ENCODE peak calls at places on chromosomes 12 and 14, in four cellular contexts. J, Z, X and D are unnamed samples.
A peak's percentile ranks its signal among the peaks of the same experiment; 100 is the strongest.

GRCh38 chr12:44159870-44160269 is 324.0 kb downstream of the TMEM117 start:
- DNase-seq in J (no peak), Z (no peak), X (no peak), D (no peak)

GRCh38 chr12:214005-214736 is at the start of gene SLC6A12:
- DNase-seq in J (no peak), Z (no peak), X (no peak), D (no peak)

GRCh38 chr14:29558516-29558915 is 369.1 kb downstream of the PRKD1 start:
- DNase-seq in J (peak; percentile 80), Z (no peak), X (no peak), D (no peak)

GRCh38 chr14:53237488-53237887 is 84.4 kb upstream of the DDHD1 start:
- DNase-seq in J (no peak), Z (no peak), X (no peak), D (no peak)

GRCh38 chr12:108686753-108687152 is 44.6 kb downstream of the CORO1C start:
- DNase-seq in J (no peak), Z (no peak), X (no peak), D (no peak)

GRCh38 chr12:57607958-57608663 is 3.1 kb upstream of the ARHGEF25 start:
- DNase-seq in J (no peak), Z (no peak), X (no peak), D (no peak)

GRCh38 chr14:100573009-100573756 is 14.0 kb downstream of the BEGAIN start:
- DNase-seq in J (no peak), Z (no peak), X (no peak), D (no peak)

GRCh38 chr12:124302241-124302806 is 7.4 kb downstream of the RFLNA start:
- DNase-seq in J (no peak), Z (no peak), X (no peak), D (no peak)

GRCh38 chr12:7269273-7269672 is 34.6 kb upstream of the ACSM4 start:
- DNase-seq in J (peak; percentile 1), Z (no peak), X (no peak), D (no peak)

GRCh38 chr14:45664668-45665356 is 411.8 kb upstream of the MIS18BP1 start:
- DNase-seq in J (no peak), Z (no peak), X (no peak), D (no peak)

GRCh38 chr14:54877015-54877702 is 25.5 kb downstream of the GCH1 start:
- DNase-seq in J (peak; percentile 10), Z (no peak), X (no peak), D (no peak)

GRCh38 chr12:53737951-53738833 is 10.9 kb upstream of the CALCOCO1 start:
- DNase-seq in J (no peak), Z (no peak), X (peak; percentile 35), D (no peak)

GRCh38 chr14:95055318-95055717 is 102.0 kb downstream of the DICER1 start:
- DNase-seq in J (no peak), Z (no peak), X (no peak), D (no peak)

GRCh38 chr12:6338955-6339761 is 2.7 kb downstream of the TNFRSF1A start:
- DNase-seq in J (no peak), Z (no peak), X (no peak), D (no peak)

GRCh38 chr14:103296007-103296406 is 38.0 kb upstream of the EIF5 start:
- DNase-seq in J (peak; percentile 75), Z (no peak), X (no peak), D (no peak)

GRCh38 chr14:67987596-67987995 is 168.0 kb downstream of the RAD51B start:
- DNase-seq in J (peak; percentile 95), Z (peak; percentile 6), X (no peak), D (no peak)

GRCh38 chr14:50038398-50039119 is 77.8 kb downstream of the VCPKMT start:
- DNase-seq in J (peak; percentile 98), Z (peak; percentile 66), X (no peak), D (no peak)

GRCh38 chr12:49626169-49626835 is 2.9 kb downstream of the PRPF40B start:
- DNase-seq in J (peak; percentile 54), Z (no peak), X (no peak), D (no peak)

GRCh38 chr14:38887696-38888095 is 215.3 kb downstream of the SEC23A start:
- DNase-seq in J (no peak), Z (no peak), X (no peak), D (no peak)

GRCh38 chr14:48584031-48584430 is 908.6 kb upstream of the MDGA2 start:
- DNase-seq in J (peak; percentile 88), Z (no peak), X (no peak), D (no peak)

GRCh38 chr12:120713861-120714482 is 3.7 kb downstream of the UNC119B start:
- DNase-seq in J (peak; percentile 82), Z (peak; percentile 89), X (peak; percentile 72), D (peak; percentile 35)

GRCh38 chr12:92786045-92786444 is 83.3 kb downstream of the PLEKHG7 start:
- DNase-seq in J (peak; percentile 67), Z (no peak), X (no peak), D (no peak)

GRCh38 chr14:75229576-75229922 is 49.1 kb upstream of the FOS start:
- DNase-seq in J (no peak), Z (peak; percentile 45), X (peak; percentile 81), D (no peak)

GRCh38 chr12:48285751-48286650 is 64.7 kb downstream of the ZNF641 start:
- DNase-seq in J (no peak), Z (no peak), X (no peak), D (no peak)

GRCh38 chr12:111598637-111599458 is at the start of gene ATXN2:
- DNase-seq in J (no peak), Z (peak; percentile 65), X (peak; percentile 59), D (peak; percentile 69)

GRCh38 chr12:47686645-47687240 is 19.1 kb downstream of the RPAP3 start:
- DNase-seq in J (peak; percentile 67), Z (no peak), X (no peak), D (no peak)

GRCh38 chr12:22684526-22685118 is 59.7 kb downstream of the ETNK1 start:
- DNase-seq in J (peak; percentile 59), Z (no peak), X (no peak), D (no peak)

GRCh38 chr14:54893151-54893760 is 9.4 kb downstream of the GCH1 start:
- DNase-seq in J (peak; percentile 80), Z (peak; percentile 73), X (no peak), D (no peak)

GRCh38 chr12:28563926-28564325 is 373.7 kb downstream of the CCDC91 start:
- DNase-seq in J (peak; percentile 91), Z (no peak), X (no peak), D (no peak)

GRCh38 chr12:6074979-6075585 is 49.4 kb downstream of the VWF start:
- DNase-seq in J (no peak), Z (peak; percentile 46), X (peak; percentile 36), D (no peak)

GRCh38 chr14:56237398-56237797 is 119.2 kb downstream of the PELI2 start:
- DNase-seq in J (no peak), Z (no peak), X (no peak), D (no peak)

GRCh38 chr12:19397534-19397933 is 41.8 kb upstream of the AEBP2 start:
- DNase-seq in J (peak; percentile 60), Z (no peak), X (no peak), D (no peak)

GRCh38 chr12:102120886-102121285 is 903 bp downstream of the PARPBP start:
- DNase-seq in J (peak; percentile 29), Z (no peak), X (no peak), D (no peak)

GRCh38 chr14:77098470-77099353 is 654 bp downstream of the CIPC start:
- DNase-seq in J (no peak), Z (peak; percentile 59), X (peak; percentile 59), D (no peak)

GRCh38 chr12:71504471-71504852 is 64.9 kb downstream of the LGR5 start:
- DNase-seq in J (no peak), Z (no peak), X (no peak), D (no peak)

GRCh38 chr12:3366451-3367155 is 124.4 kb upstream of the PRMT8 start:
- DNase-seq in J (no peak), Z (peak; percentile 71), X (no peak), D (no peak)

GRCh38 chr12:133046698-133047097 is 9.4 kb downstream of the ZNF84 start:
- DNase-seq in J (no peak), Z (no peak), X (no peak), D (no peak)
- H3K9me3 ChIP-seq in J (peaks cover 91% of the 10 kb centered on the region), Z (peaks cover 88% of the 10 kb centered on the region), X (peaks cover 94% of the 10 kb centered on the region), D (peaks cover 67% of the 10 kb centered on the region)

DNA sequence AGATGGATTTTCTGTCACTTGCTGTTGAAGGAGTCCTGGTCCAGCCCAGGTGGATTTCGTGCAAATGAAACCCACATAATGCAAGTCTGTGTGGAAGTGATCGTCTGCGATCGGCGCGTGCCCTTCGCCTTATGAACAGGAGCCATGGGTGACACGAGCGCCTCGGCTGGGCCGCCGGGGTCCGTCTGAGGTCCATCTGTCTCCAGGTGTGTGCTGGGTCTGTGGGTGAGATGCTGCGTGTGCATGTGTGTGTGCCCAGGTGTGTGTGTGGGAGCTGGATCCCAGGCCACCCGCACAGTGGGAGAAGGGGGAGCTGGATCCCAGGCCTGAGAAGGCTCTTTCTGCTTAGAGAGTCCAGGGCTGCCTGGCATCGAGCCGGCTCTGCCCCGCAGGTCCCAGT is 53.8 kb downstream of the GALNT9 start:
- DNase-seq in J (no peak), Z (no peak), X (no peak), D (no peak)
- H3K9me3 ChIP-seq in J (peaks cover under 1% of the 10 kb centered on the region), Z (no peaks in the 10 kb centered on the region), X (no peaks in the 10 kb centered on the region), D (no peaks in the 10 kb centered on the region)

GRCh38 chr14:105858676-105859025 is 332.3 kb downstream of the TMEM121 start:
- DNase-seq in J (no peak), Z (no peak), X (peak; percentile 4), D (no peak)
- H3K9me3 ChIP-seq in J (peaks cover 77% of the 10 kb centered on the region), Z (no peaks in the 10 kb centered on the region), X (no peaks in the 10 kb centered on the region), D (no peaks in the 10 kb centered on the region)

DNA sequence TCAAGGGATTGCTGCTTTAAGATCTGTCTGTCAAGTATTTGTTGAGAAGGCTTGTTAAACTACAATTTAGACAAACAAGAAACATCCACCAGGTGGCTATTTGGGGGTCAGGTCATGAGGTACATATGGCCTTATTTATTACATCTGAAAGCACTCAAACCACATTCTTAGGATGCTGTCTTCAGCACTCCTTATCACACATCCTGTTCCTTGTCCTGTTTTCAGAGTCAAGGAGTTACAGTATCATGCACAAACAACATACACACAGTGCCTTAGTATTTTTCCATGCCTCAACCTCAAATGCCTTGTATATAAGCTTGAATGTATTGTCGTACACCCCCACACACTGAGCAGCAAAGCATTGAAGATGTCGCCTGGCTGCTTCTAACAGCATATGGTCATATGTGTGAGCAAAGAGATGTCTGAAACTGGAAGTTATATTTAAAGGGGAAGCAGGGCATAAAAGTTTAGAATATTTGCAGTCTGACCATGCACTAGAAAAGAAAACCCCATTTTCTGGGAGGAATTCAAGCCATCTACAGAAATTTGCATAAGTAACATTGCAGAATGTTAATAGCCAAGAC is 83.8 kb downstream of the KCNMB4 start:
- DNase-seq in J (no peak), Z (no peak), X (no peak), D (no peak)
- H3K9me3 ChIP-seq in J (no peaks in the 10 kb centered on the region), Z (no peaks in the 10 kb centered on the region), X (peaks cover 7% of the 10 kb centered on the region), D (peaks cover 3% of the 10 kb centered on the region)

GRCh38 chr12:27034607-27035293 is 12.4 kb downstream of the MED21 start:
- DNase-seq in J (no peak), Z (no peak), X (no peak), D (no peak)

GRCh38 chr12:27032679-27033078 is 10.3 kb downstream of the MED21 start:
- DNase-seq in J (no peak), Z (no peak), X (no peak), D (no peak)

DNA sequence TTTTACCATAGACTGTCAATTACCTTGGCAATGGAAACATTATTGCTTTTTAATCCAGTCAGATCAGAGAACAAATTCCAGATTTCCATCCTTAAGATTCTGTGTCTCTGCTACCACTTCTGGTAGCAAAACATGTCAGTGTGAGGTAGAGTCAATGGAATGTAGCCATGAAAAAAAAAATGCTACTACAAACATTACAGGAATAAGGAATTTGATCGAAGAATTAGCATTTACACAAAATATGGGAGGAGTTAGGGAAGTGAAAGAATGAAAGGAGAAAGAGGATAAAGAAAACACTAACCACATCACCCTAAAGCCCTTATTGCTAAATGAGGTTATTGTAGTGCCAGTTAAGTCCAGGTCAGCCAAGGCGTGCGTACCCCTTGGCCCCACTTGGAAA is 9.2 kb downstream of the MED21 start:
- DNase-seq in J (peak; percentile 60), Z (no peak), X (no peak), D (no peak)
- H3K9me3 ChIP-seq in J (no peaks in the 10 kb centered on the region), Z (no peaks in the 10 kb centered on the region), X (no peaks in the 10 kb centered on the region), D (no peaks in the 10 kb centered on the region)